ENCODE peak calls at places on chromosome 12, in ten cellular contexts. J, M, A, Q, O, S, D, L, C and Y are unnamed samples.

GRCh38 chr12:58916891-58917570 is 3.3 kb downstream of the LRIG3 start:
- DNase-seq in L (peak; percentile 65), J (no peak), A (no peak), D (no peak), Q (no peak), O (no peak), S (peak; percentile 56), C (no peak), M (peak; percentile 29), Y (no peak)

GRCh38 chr12:117003883-117004404 is 93.2 kb downstream of the FBXW8 start:
- DNase-seq in M (no peak), S (no peak), Q (no peak), L (no peak), D (no peak), O (no peak), C (no peak), J (no peak), A (no peak), Y (no peak)

GRCh38 chr12:6277982-6278438 is 32.5 kb upstream of the PLEKHG6 start:
- DNase-seq in D (no peak), J (peak; percentile 38), Q (peak; percentile 21), M (peak; percentile 54), L (peak; percentile 80), S (no peak), O (no peak), A (no peak), C (peak; percentile 87), Y (no peak)

GRCh38 chr12:111775205-111776193 is 8.8 kb downstream of the ALDH2 start:
- DNase-seq in S (no peak), C (peak; percentile 92), J (peak; percentile 82), Q (peak; percentile 88), A (peak; percentile 49), D (peak; percentile 70), O (peak; percentile 80), M (peak; percentile 90), L (peak; percentile 52), Y (no peak)

GRCh38 chr12:72564120-72564519 is 291.9 kb downstream of the TRHDE start:
- DNase-seq in J (no peak), M (no peak), C (no peak), L (no peak), O (no peak), Q (no peak), D (no peak), A (no peak), S (no peak), Y (no peak)

GRCh38 chr12:6273209-6273928 is 37.1 kb upstream of the PLEKHG6 start:
- DNase-seq in A (no peak), C (no peak), S (no peak), Q (no peak), L (no peak), J (no peak), D (no peak), O (no peak), M (no peak), Y (no peak)

GRCh38 chr12:91203610-91204009 is 21.0 kb upstream of the DCN start:
- DNase-seq in L (no peak), Q (no peak), O (no peak), S (no peak), M (no peak), C (no peak), J (no peak), A (no peak), D (no peak), Y (no peak)

GRCh38 chr12:28191690-28192089 is 1.4 kb downstream of the CCDC91 start:
- DNase-seq in O (no peak), D (no peak), L (peak; percentile 24), C (no peak), J (peak; percentile 20), Q (no peak), A (no peak), S (no peak), M (no peak), Y (no peak)

GRCh38 chr12:65941388-65941787 is 117.1 kb downstream of the HMGA2 start:
- DNase-seq in S (peak; percentile 66), L (peak; percentile 76), A (no peak), D (no peak), O (no peak), J (peak; percentile 43), M (no peak), Q (no peak), C (no peak), Y (no peak)

GRCh38 chr12:104486943-104487819 is 30.4 kb downstream of the CHST11 start:
- DNase-seq in S (no peak), C (no peak), A (no peak), J (no peak), Q (no peak), M (no peak), O (no peak), L (no peak), D (no peak), Y (no peak)

GRCh38 chr12:24909667-24910066 is 39.2 kb downstream of the BCAT1 start:
- DNase-seq in J (peak; percentile 45), S (peak; percentile 95), L (peak; percentile 87), O (no peak), Q (peak; percentile 38), A (peak; percentile 23), M (no peak), C (no peak), D (peak; percentile 48), Y (no peak)

GRCh38 chr12:50057000-50057841 is at the start of gene ASIC1:
- DNase-seq in O (peak; percentile 45), C (peak; percentile 84), A (peak; percentile 42), J (peak; percentile 70), D (peak; percentile 85), Q (peak; percentile 76), M (peak; percentile 72), S (peak; percentile 75), L (peak; percentile 44), Y (peak; percentile 87)

DNA sequence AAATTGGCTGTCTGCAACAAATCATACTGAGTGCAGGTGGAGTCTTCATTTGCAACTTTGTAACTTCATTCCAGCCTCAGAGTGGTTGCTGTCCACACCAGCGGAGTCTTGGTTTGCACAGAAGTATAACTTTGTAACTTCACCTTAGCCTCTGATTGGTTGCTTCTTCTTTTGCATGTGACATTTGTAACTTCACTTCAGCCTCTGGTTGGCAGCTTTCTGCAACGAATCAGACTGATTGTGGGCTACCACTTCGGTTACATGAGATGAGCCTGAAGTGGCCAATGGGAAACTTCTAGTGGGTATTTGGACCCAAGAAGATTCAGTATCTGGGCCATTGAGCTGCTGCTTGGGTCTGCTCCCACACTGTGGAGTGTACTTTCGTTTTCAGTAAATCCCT is 17.8 kb downstream of the RASSF8 start:
- DNase-seq in Q (no peak), M (no peak), A (no peak), C (no peak), S (no peak), D (no peak), L (no peak), J (no peak), O (no peak), Y (no peak)
- H3K4me3 ChIP-seq in Q (peak overlapping the region; percentile 12), M (peak overlapping the region; percentile 28), A (peak overlapping the region; percentile 32), C (no peak overlapping the region), S (no peak overlapping the region), D (no peak overlapping the region), L (no peak overlapping the region), J (no peak overlapping the region), O (no peak overlapping the region), Y (no peak overlapping the region)

GRCh38 chr12:119870462-119870861 is 6.7 kb downstream of the CIT start:
- DNase-seq in O (no peak), A (no peak), M (no peak), C (no peak), L (no peak), D (no peak), S (peak; percentile 25), Q (no peak), J (no peak), Y (no peak)

GRCh38 chr12:119868992-119869391 is 8.1 kb downstream of the CIT start:
- DNase-seq in Q (no peak), M (no peak), J (no peak), O (no peak), A (no peak), L (peak; percentile 29), S (peak; percentile 76), C (no peak), D (no peak), Y (no peak)

GRCh38 chr12:119864591-119864990 is 12.5 kb downstream of the CIT start:
- DNase-seq in M (no peak), Q (no peak), O (no peak), C (no peak), D (no peak), S (no peak), J (no peak), A (no peak), L (no peak), Y (no peak)

DNA sequence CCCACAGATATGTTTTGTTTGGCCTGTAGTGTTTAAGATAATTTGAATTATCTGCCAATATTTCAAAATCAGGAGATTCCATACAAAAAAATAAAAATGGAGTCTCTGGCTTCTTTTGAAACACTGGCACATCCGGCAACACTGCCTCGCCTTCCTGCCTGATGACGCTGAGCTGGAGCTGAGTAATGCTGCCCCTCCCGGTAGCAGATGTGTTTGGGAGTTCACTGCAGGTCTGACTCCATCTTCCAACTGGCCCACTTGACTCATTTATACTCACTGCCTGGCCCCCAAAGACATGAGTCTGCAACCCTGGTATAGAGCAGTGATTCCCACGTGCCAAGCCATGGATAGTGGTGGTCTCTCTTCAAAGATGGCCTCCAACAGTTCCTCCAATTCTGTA is 7.4 kb downstream of the CIT start:
- DNase-seq in Q (no peak), J (peak; percentile 77), S (peak; percentile 96), C (no peak), D (no peak), M (no peak), L (peak; percentile 91), O (no peak), A (no peak), Y (no peak)
- H3K4me3 ChIP-seq in Q (no peak overlapping the region), J (no peak overlapping the region), S (no peak overlapping the region), C (no peak overlapping the region), D (no peak overlapping the region), M (no peak overlapping the region), L (no peak overlapping the region), O (no peak overlapping the region), A (no peak overlapping the region), Y (no peak overlapping the region)

DNA sequence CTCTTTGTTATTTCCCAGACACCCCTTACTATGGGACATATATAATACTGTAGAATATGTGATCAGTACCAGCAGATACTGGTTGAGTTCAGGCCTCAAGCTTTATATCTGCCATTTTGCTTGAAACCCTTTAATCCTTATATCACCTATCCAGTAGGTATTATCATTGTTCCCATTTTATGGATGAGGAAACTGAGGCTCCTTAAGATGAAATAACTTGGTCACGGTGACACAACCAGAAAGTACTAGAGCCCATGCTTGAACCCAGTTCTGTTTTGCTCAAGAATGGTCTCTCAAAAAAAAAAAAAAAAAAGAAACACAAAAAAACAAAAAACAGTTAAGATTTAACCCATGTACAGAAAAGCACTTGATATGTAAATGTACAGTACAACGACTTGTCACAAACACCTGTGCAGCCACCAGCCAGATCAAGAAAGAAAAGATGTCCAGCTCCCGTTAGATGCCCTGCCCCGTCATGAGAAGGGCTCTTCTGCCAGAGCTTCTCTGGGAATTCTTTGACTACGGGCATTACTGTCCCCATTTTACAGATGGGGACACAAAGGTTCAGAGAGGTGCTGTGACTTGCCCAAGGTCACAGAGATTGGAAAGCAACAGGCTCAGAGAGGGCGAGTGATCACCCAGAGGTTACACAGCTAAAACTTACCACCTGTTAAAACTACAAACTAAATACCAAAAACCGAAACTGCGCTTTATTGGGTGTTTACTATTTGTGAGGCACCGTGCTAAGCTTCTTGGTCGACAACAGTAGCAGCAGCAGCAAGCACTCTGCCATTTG is 669 bp upstream of the WSCD2 start:
- DNase-seq in J (no peak), S (no peak), O (no peak), Q (no peak), M (no peak), L (no peak), A (no peak), D (no peak), C (no peak), Y (no peak)
- H3K4me3 ChIP-seq in J (peak overlapping the region; percentile 43), S (no peak overlapping the region), O (no peak overlapping the region), Q (peak overlapping the region; percentile 62), M (peak overlapping the region; percentile 42), L (no peak overlapping the region), A (peak overlapping the region; percentile 59), D (peak overlapping the region; percentile 64), C (no peak overlapping the region), Y (no peak overlapping the region)

GRCh38 chr12:106249411-106250135 is 1.8 kb upstream of the CKAP4 start:
- DNase-seq in O (peak; percentile 93), S (no peak), D (no peak), J (no peak), A (no peak), Q (no peak), L (no peak), M (no peak), C (no peak), Y (no peak)
- H3K4me3 ChIP-seq in O (peak overlapping the region; percentile 84), S (peak overlapping the region; percentile 52), D (no peak overlapping the region), J (no peak overlapping the region), A (no peak overlapping the region), Q (peak overlapping the region; percentile 93), L (no peak overlapping the region), M (no peak overlapping the region), C (no peak overlapping the region), Y (no peak overlapping the region)